ENCODE peak calls at places on chromosomes 6 and 20, in six cellular contexts. T is H9, I is H1, F is IMR-90, M is mesendoderm, P is neuronal stem cell. O is an unnamed sample.
A peak's percentile ranks its signal among the peaks of the same experiment; 100 is the strongest.

GRCh38 chr6:24887520-24887919 is 48.2 kb downstream of the RIPOR2 start:
- DNase-seq in T (no peak), I (no peak), F (no peak), M (no peak), P (no peak), O (no peak)

GRCh38 chr6:107539849-107540464 is 50.0 kb downstream of the SOBP start:
- DNase-seq in T (no peak), I (no peak), F (no peak), M (no peak), P (no peak), O (no peak)

GRCh38 chr20:61260905-61261304 is 8.8 kb downstream of the CDH4 start:
- DNase-seq in T (peak; percentile 56), I (no peak), F (no peak), M (peak; percentile 57), P (no peak), O (no peak)

GRCh38 chr6:150005761-150006651 is 19.3 kb downstream of the RAET1L start:
- DNase-seq in T (no peak), I (no peak), F (no peak), M (no peak), P (no peak), O (no peak)

GRCh38 chr20:59628171-59628570 is 23.8 kb downstream of the PHACTR3 start:
- DNase-seq in T (no peak), I (no peak), F (no peak), M (no peak), P (no peak), O (no peak)

GRCh38 chr6:68958327-68958726 is 323.2 kb downstream of the ADGRB3 start:
- DNase-seq in T (no peak), I (no peak), F (no peak), M (no peak), P (no peak), O (no peak)

GRCh38 chr6:27865952-27866369 is 46.2 kb downstream of the OR2B2 start:
- DNase-seq in T (peak; percentile 66), I (no peak), F (no peak), M (peak; percentile 85), P (no peak), O (no peak)

GRCh38 chr20:10360878-10361277 is 73.1 kb downstream of the MKKS start:
- DNase-seq in T (no peak), I (no peak), F (no peak), M (no peak), P (no peak), O (no peak)

GRCh38 chr20:39268566-39268965 is 306.4 kb downstream of the DHX35 start:
- DNase-seq in T (no peak), I (no peak), F (no peak), M (no peak), P (no peak), O (no peak)

GRCh38 chr20:43388267-43389081 is 69.2 kb upstream of the SRSF6 start:
- DNase-seq in T (no peak), I (no peak), F (peak; percentile 44), M (no peak), P (no peak), O (no peak)

GRCh38 chr20:49045440-49046086 is 549 bp upstream of the CSE1L start:
- DNase-seq in T (no peak), I (no peak), F (peak; percentile 6), M (peak; percentile 32), P (no peak), O (no peak)

GRCh38 chr6:148367418-148368024 is 24.9 kb downstream of the SASH1 start:
- DNase-seq in T (peak; percentile 56), I (no peak), F (peak; percentile 75), M (peak; percentile 74), P (no peak), O (peak; percentile 85)

GRCh38 chr6:15804461-15804784 is 141.6 kb upstream of the DTNBP1 start:
- DNase-seq in T (no peak), I (no peak), F (no peak), M (no peak), P (no peak), O (no peak)

GRCh38 chr6:162463573-162463972 is 264.0 kb downstream of the PRKN start:
- DNase-seq in T (no peak), I (no peak), F (no peak), M (no peak), P (no peak), O (no peak)

GRCh38 chr6:136334853-136335252 is 45.2 kb upstream of the BCLAF1 start:
- DNase-seq in T (peak; percentile 73), I (no peak), F (no peak), M (peak; percentile 44), P (no peak), O (no peak)

GRCh38 chr6:109079981-109080380 is 14.7 kb downstream of the SESN1 start:
- DNase-seq in T (no peak), I (no peak), F (no peak), M (no peak), P (no peak), O (peak; percentile 58)

GRCh38 chr6:138250513-138251247 is 32.4 kb upstream of the PBOV1 start:
- DNase-seq in T (no peak), I (no peak), F (peak; percentile 5), M (no peak), P (no peak), O (peak; percentile 96)

GRCh38 chr6:144334150-144334708 is 49.1 kb downstream of the UTRN start:
- DNase-seq in T (no peak), I (no peak), F (no peak), M (no peak), P (no peak), O (no peak)

DNA sequence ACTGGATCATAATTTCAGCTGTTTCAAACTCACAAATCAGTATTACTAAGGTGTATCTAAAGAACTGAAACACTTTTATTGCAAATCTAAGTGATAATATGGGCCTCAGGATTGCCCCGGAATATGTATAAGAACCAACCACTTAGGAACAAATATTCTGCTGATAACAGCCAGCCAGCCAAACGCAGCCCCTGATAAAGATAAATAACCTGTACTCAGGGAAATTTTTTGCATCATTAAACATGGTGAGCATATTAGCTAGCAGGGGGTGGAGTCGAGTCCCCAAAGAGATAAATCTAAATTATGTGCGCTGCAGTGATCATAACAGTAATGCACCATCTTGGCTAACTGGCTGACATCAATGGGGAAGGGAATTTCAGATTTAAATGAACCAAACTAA is 410.2 kb upstream of the MAP3K7 start:
- DNase-seq in T (no peak), I (no peak), F (no peak), M (no peak), P (no peak), O (no peak)
- H2AK5ac ChIP-seq in T (no peak overlapping the region), I (no peak overlapping the region), F (no peak overlapping the region), M (no peak overlapping the region), P (no peak overlapping the region), O (no peak overlapping the region)

GRCh38 chr6:81769834-81770233 is 17.4 kb upstream of the TENT5A start:
- DNase-seq in T (no peak), I (no peak), F (peak; percentile 54), M (no peak), P (no peak), O (no peak)

GRCh38 chr6:81772741-81773140 is 20.3 kb upstream of the TENT5A start:
- DNase-seq in T (no peak), I (no peak), F (peak; percentile 62), M (no peak), P (no peak), O (peak; percentile 76)

GRCh38 chr6:81768150-81768942 is 15.9 kb upstream of the TENT5A start:
- DNase-seq in T (no peak), I (no peak), F (peak; percentile 32), M (no peak), P (no peak), O (no peak)

GRCh38 chr6:81767163-81768000 is 14.9 kb upstream of the TENT5A start:
- DNase-seq in T (no peak), I (no peak), F (peak; percentile 41), M (peak; percentile 51), P (no peak), O (peak; percentile 54)

DNA sequence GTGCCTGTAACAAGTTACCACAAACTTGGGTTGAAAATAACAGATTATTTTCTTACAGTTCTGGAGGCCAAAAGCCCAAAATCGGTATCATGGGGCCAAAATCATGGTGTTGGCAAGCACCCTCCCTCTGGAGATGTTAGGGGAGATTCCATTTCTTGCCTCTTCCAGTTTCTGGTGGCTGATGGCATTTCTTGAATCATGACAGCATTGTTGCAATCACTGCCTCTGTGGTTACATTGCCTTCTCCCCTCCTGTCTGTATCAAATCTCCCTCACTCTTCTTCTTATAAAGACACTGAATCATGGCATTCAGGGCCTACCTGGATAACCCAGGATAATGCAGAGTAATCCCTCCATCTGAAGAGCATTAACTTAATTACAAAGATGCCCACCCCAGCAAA is 17.9 kb upstream of the TENT5A start:
- DNase-seq in T (no peak), I (no peak), F (no peak), M (no peak), P (no peak), O (no peak)
- H2AK5ac ChIP-seq in T (no peak overlapping the region), I (no peak overlapping the region), F (no peak overlapping the region), M (no peak overlapping the region), P (no peak overlapping the region), O (no peak overlapping the region)

GRCh38 chr20:37342231-37343177 is 3.4 kb upstream of the SRC start:
- DNase-seq in T (peak; percentile 30), I (no peak), F (no peak), M (peak; percentile 77), P (no peak), O (peak; percentile 49)
- H2AK5ac ChIP-seq in T (no peak overlapping the region), I (no peak overlapping the region), F (peak overlapping the region; percentile 39), M (peak overlapping the region; percentile 72), P (peak overlapping the region; percentile 87), O (no peak overlapping the region)

GRCh38 chr20:44886828-44887227 is 1.3 kb downstream of the YWHAB start:
- DNase-seq in T (no peak), I (no peak), F (no peak), M (no peak), P (no peak), O (no peak)

GRCh38 chr20:44884907-44885391 is 556 bp upstream of the YWHAB start:
- DNase-seq in T (no peak), I (no peak), F (no peak), M (no peak), P (no peak), O (no peak)

GRCh38 chr20:44886276-44886671 is 769 bp downstream of the YWHAB start:
- DNase-seq in T (no peak), I (no peak), F (no peak), M (peak; percentile 36), P (no peak), O (peak; percentile 24)

GRCh38 chr20:44887466-44887865 is 2.0 kb downstream of the YWHAB start:
- DNase-seq in T (no peak), I (no peak), F (no peak), M (no peak), P (no peak), O (no peak)

DNA sequence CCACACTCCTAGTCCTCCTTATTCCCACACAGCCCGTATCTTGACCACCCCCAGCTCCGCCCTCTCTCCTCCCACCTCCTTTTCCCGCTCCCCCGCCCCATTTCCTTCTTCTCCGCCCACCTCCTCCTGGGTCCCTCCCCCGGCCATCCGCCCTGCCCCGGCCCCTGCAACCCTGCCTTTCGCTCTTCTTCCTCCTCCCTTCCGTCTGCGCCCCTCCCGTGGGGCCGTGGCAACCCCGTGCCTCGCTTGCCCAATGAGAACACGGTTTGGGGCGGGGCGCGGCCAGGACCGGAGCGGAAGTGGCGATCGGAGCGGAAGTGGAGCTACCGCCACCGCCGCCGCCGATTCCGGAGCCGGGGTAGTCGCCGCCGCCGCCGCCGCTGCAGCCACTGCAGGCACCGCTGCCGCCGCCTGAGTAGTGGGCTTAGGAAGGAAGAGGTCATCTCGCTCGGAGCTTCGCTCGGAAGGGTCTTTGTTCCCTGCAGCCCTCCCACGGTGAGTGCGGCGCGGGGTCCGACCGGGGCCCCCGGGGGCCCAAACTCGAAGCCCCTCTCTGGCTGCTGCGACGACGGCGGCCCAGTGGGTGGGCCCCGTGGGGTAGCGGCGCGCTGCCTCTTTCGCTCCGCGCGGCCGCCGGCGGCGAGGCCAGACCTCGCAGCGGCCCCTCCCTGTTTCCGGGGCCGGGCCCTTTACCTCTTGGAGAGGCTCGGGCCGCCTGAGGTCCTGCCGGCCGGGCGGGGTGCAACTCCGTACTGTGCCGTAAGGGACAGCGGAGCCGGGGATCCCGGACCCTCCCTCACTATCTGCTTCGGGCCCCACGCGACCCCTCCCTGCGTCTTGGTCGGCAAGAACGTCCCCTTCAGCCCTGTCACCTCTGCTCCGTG is at the start of gene YWHAB:
- DNase-seq in T (peak; percentile 99), I (peak; percentile 95), F (peak; percentile 95), M (peak; percentile 99), P (peak; percentile 96), O (peak; percentile 98)
- H2AK5ac ChIP-seq in T (no peak within 1 kb of the TSS), I (no peak within 1 kb of the TSS), F (peak within 1 kb of the TSS; percentile 90), M (no peak within 1 kb of the TSS), P (peak within 1 kb of the TSS; percentile 47), O (peak within 1 kb of the TSS; percentile 78)

O was measured in mesenchymal stem cell.